ENCODE peak calls at places on chromosomes 4 and X, in ten cellular contexts. M is K562, C is A549, T is heart left ventricle, E is transverse colon, F is HCT116, R is stomach, X is IMR-90, V is breast epithelium, S is ovary. U is an unnamed sample.

GRCh38 chr4:52028970-52029369 is 8.8 kb upstream of the LRRC66 start:
- DNase-seq in R (no peak), X (peak; percentile 79), T (no peak), S (no peak), F (no peak), C (peak; percentile 4), M (no peak), V (no peak), E (no peak), U (no peak)

GRCh38 chrX:43551590-43551989 is 104.5 kb upstream of the MAOA start:
- DNase-seq in E (no peak), S (no peak), C (no peak), X (no peak), V (no peak), F (no peak), M (no peak), R (no peak), T (no peak), U (no peak)

GRCh38 chr4:85938062-85938461 is 421.8 kb downstream of the MAPK10 start:
- DNase-seq in F (no peak), T (no peak), V (no peak), R (no peak), C (no peak), E (no peak), M (no peak), S (no peak), X (no peak), U (no peak)

GRCh38 chr4:102263024-102263787 is 82.1 kb downstream of the SLC39A8 start:
- DNase-seq in E (no peak), C (peak; percentile 66), V (no peak), X (peak; percentile 28), T (no peak), M (peak; percentile 20), R (no peak), F (peak; percentile 51), S (no peak), U (no peak)

GRCh38 chr4:57055873-57056272 is 54.3 kb downstream of the IGFBP7 start:
- DNase-seq in R (no peak), S (no peak), V (no peak), T (peak; percentile 49), M (no peak), X (no peak), E (peak; percentile 16), F (no peak), C (no peak), U (no peak)

GRCh38 chrX:134542485-134542884 is 82.5 kb downstream of the HPRT1 start:
- DNase-seq in E (no peak), F (no peak), C (peak; percentile 53), S (peak; percentile 66), X (peak; percentile 70), R (no peak), M (peak; percentile 52), V (no peak), T (peak; percentile 25), U (no peak)

GRCh38 chr4:152259866-152260265 is 276.0 kb downstream of the FBXW7 start:
- DNase-seq in E (no peak), C (no peak), M (no peak), T (no peak), F (no peak), R (no peak), S (no peak), X (peak; percentile 77), V (no peak), U (no peak)

GRCh38 chr4:6562931-6563901 is 11.8 kb upstream of the MAN2B2 start:
- DNase-seq in E (peak; percentile 36), C (no peak), V (no peak), R (no peak), S (no peak), X (no peak), F (no peak), M (no peak), T (no peak), U (no peak)

GRCh38 chrX:135535077-135535630 is 14.7 kb downstream of the INTS6L start:
- DNase-seq in S (no peak), M (no peak), T (no peak), R (no peak), V (no peak), F (no peak), C (no peak), E (no peak), X (no peak), U (no peak)

GRCh38 chr4:171473155-171473554 is 340.0 kb upstream of the GALNTL6 start:
- DNase-seq in T (no peak), S (no peak), E (no peak), V (no peak), X (no peak), F (no peak), R (no peak), C (no peak), M (no peak), U (no peak)

GRCh38 chrX:10158279-10158939 is 1.6 kb downstream of the CLCN4 start:
- DNase-seq in M (no peak), F (no peak), V (no peak), X (no peak), R (no peak), C (no peak), T (peak; percentile 39), E (no peak), S (peak; percentile 57), U (no peak)

GRCh38 chrX:128769511-128769910 is 717.3 kb upstream of the ACTRT1 start:
- DNase-seq in C (no peak), X (no peak), R (no peak), M (no peak), T (no peak), F (no peak), V (no peak), S (no peak), E (no peak), U (no peak)

GRCh38 chrX:63186137-63186536 is 165.0 kb downstream of the SPIN4 start:
- DNase-seq in R (no peak), C (peak; percentile 42), T (no peak), F (peak; percentile 55), E (no peak), X (no peak), V (no peak), S (no peak), M (no peak), U (no peak)

GRCh38 chrX:7068939-7069367 is 78.6 kb upstream of the STS start:
- DNase-seq in M (no peak), V (no peak), E (no peak), S (no peak), R (no peak), X (no peak), T (no peak), C (no peak), F (no peak), U (no peak)

GRCh38 chr4:118352843-118353373 is at the start of gene PRSS12:
- DNase-seq in V (peak; percentile 68), C (peak; percentile 56), T (peak; percentile 39), S (peak; percentile 72), X (peak; percentile 75), R (peak; percentile 77), E (peak; percentile 85), F (peak; percentile 57), M (peak; percentile 31), U (no peak)
- TF ChIP-seq POLR2A in V (no peak), C (no peak), T (no peak), S (no peak), X (no peak), R (no peak), E (no peak), F (no peak), M (no peak), U (no peak)

GRCh38 chrX:47574096-47574553 is 8.1 kb upstream of the TIMP1 start:
- DNase-seq in S (peak; percentile 62), C (no peak), F (no peak), X (no peak), R (no peak), E (no peak), V (no peak), T (no peak), M (no peak), U (no peak)

GRCh38 chrX:47576021-47576898 is 6.0 kb upstream of the TIMP1 start:
- DNase-seq in F (no peak), R (no peak), S (no peak), C (no peak), X (no peak), E (no peak), V (no peak), M (no peak), T (no peak), U (no peak)

GRCh38 chrX:47572773-47573333 is 9.4 kb upstream of the TIMP1 start:
- DNase-seq in V (no peak), F (no peak), T (no peak), S (no peak), M (peak; percentile 28), X (no peak), C (no peak), R (no peak), E (no peak), U (no peak)

GRCh38 chrX:47573334-47574095 is 8.7 kb upstream of the TIMP1 start:
- DNase-seq in C (no peak), V (no peak), S (peak; percentile 81), E (peak; percentile 47), F (no peak), X (peak; percentile 73), M (no peak), T (peak; percentile 71), R (no peak), U (peak; percentile 34)

GRCh38 chrX:47574609-47575325 is 7.5 kb upstream of the TIMP1 start:
- DNase-seq in E (no peak), C (no peak), S (no peak), M (no peak), T (no peak), F (no peak), V (no peak), R (no peak), X (no peak), U (no peak)
- H3K4me3 ChIP-seq in E (no peak overlapping the region), C (no peak overlapping the region), S (no peak overlapping the region), M (no peak overlapping the region), T (peak overlapping the region; percentile 56), F (no peak overlapping the region), V (peak overlapping the region; percentile 37), R (peak overlapping the region; percentile 1), X (no peak overlapping the region), U (peak overlapping the region; percentile 23)

GRCh38 chrX:20141281-20142220 is at the start of gene EIF1AX:
- DNase-seq in C (peak; percentile 98), F (peak; percentile 92), X (peak; percentile 99), S (peak; percentile 99), M (peak; percentile 97), T (peak; percentile 95), R (peak; percentile 99), V (peak; percentile 93), E (peak; percentile 99), U (peak; percentile 93)
- TF ChIP-seq POLR2A in C (peak; percentile 47), F (no peak), X (peak; percentile 89), S (peak; percentile 96), M (peak; percentile 90), T (peak; percentile 96), R (no peak), V (peak; percentile 85), E (peak; percentile 92), U (peak; percentile 84)

DNA sequence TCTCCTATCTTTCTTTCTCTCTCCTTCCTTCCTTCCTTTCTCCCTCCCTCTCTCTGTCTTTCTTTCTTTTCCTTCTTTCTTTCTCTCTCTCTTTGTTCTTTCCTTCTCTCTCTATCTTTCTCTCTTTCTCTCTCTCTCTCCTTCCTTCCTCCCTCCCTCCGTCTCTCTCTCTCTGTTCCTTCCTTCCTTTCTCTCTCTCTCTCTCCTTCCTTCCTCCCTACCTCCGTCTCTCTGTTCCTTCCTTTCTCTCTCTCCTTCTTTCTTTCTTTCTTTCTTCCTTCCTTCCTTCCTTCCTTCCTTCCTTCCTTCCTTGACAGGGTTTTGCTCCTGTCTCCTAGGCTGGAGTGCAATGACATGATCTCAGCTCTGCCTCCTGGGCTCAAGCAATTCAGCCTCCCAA is 24.2 kb upstream of the P2RY8 start:
- DNase-seq in X (no peak), S (no peak), E (no peak), R (no peak), F (no peak), C (no peak), V (no peak), M (no peak), T (no peak), U (no peak)
- H3K4me3 ChIP-seq in X (no peak overlapping the region), S (no peak overlapping the region), E (no peak overlapping the region), R (no peak overlapping the region), F (no peak overlapping the region), C (no peak overlapping the region), V (no peak overlapping the region), M (no peak overlapping the region), T (no peak overlapping the region), U (no peak overlapping the region)